ENCODE peak calls at places on chromosomes 1 and 21, in six cellular contexts. P, X, U, Q, D and O are unnamed samples.

GRCh38 chr21:42695324-42696025 is 42.1 kb downstream of the PDE9A start:
- DNase-seq in Q (no peak), X (peak), P (no peak), U (peak), D (no peak), O (no peak)

GRCh38 chr1:27097484-27097917 is 57.4 kb downstream of the SLC9A1 start:
- DNase-seq in P (no peak), D (peak), X (peak), U (peak), Q (peak), O (peak)

GRCh38 chr1:59673575-59674467 is 140.9 kb upstream of the HOOK1 start:
- DNase-seq in X (no peak), Q (no peak), D (no peak), P (no peak), U (no peak), O (no peak)

GRCh38 chr1:230977781-230978490 is 725 bp downstream of the TTC13 start:
- DNase-seq in X (peak), P (no peak), Q (no peak), D (peak), U (peak), O (peak)

GRCh38 chr1:202806845-202807366 is 1.3 kb downstream of the KDM5B start:
- DNase-seq in U (peak), D (peak), X (no peak), Q (no peak), P (no peak), O (no peak)

GRCh38 chr1:60924165-60924564 is 158.2 kb upstream of the NFIA start:
- DNase-seq in D (no peak), Q (no peak), X (no peak), U (no peak), P (no peak), O (no peak)

GRCh38 chr1:66244429-66244828 is 289.5 kb upstream of the SGIP1 start:
- DNase-seq in D (no peak), X (no peak), U (no peak), Q (no peak), P (no peak), O (no peak)

GRCh38 chr1:72322910-72323309 is 40.6 kb upstream of the NEGR1 start:
- DNase-seq in X (no peak), P (no peak), D (no peak), Q (no peak), U (no peak), O (no peak)

GRCh38 chr21:33817136-33817535 is 98.5 kb downstream of the ATP5PO start:
- DNase-seq in D (no peak), P (no peak), U (peak), X (no peak), Q (no peak), O (no peak)

GRCh38 chr1:81703736-81704463 is 96.8 kb upstream of the ADGRL2 start:
- DNase-seq in X (peak), U (no peak), D (no peak), P (no peak), Q (no peak), O (no peak)

GRCh38 chr1:40057310-40058030 is 16.9 kb downstream of the CAP1 start:
- DNase-seq in D (no peak), X (no peak), U (no peak), P (no peak), Q (no peak), O (no peak)

GRCh38 chr1:223422911-223423310 is 29.7 kb downstream of the CCDC185 start:
- DNase-seq in D (no peak), U (no peak), P (no peak), Q (no peak), X (no peak), O (peak)

GRCh38 chr1:111792249-111792648 is 36.5 kb downstream of the DDX20 start:
- DNase-seq in U (no peak), Q (no peak), P (no peak), X (no peak), D (no peak), O (no peak)

GRCh38 chr1:18119289-18119688 is 11.7 kb downstream of the IGSF21 start:
- DNase-seq in U (no peak), D (no peak), Q (no peak), P (no peak), X (no peak), O (no peak)

GRCh38 chr1:223088713-223089240 is 54.3 kb downstream of the TLR5 start:
- DNase-seq in P (no peak), U (peak), X (no peak), D (no peak), Q (no peak), O (no peak)

GRCh38 chr1:153578490-153578889 is 12.8 kb upstream of the S100A2 start:
- DNase-seq in D (no peak), X (no peak), P (no peak), U (no peak), Q (no peak), O (no peak)

GRCh38 chr1:229209816-229210215 is 61.1 kb upstream of the RAB4A start:
- DNase-seq in U (no peak), X (peak), Q (no peak), D (no peak), P (no peak), O (no peak)

GRCh38 chr1:40722622-40723021 is 31.1 kb downstream of the NFYC start:
- DNase-seq in Q (no peak), D (no peak), U (no peak), P (no peak), X (no peak), O (no peak)

GRCh38 chr1:64440423-64440822 is 29.5 kb upstream of the CACHD1 start:
- DNase-seq in D (no peak), U (no peak), P (no peak), Q (no peak), X (no peak), O (no peak)

GRCh38 chr1:46533179-46533864 is 18.1 kb downstream of the KNCN start:
- DNase-seq in Q (no peak), D (peak), U (peak), X (peak), P (no peak), O (no peak)

DNA sequence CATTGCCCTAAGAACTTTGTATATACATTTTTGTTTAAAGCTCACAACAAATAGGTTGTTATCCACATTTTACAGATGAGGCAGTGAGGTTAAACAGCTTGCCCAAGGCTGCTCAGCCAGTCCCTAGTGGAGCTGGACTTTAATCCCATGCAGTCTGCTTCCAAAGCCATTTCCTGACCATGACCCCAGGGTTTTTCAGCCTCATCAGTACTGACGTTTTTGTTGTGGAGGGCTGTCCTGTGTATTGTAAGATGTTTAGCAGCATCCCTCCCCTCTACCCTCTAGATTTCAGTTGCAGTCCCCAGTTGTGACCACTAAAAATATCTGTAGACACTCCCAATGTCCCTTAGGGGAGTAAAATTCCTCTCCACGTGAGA is 30.3 kb upstream of the C1orf105 start:
- DNase-seq in Q (no peak), U (no peak), P (no peak), X (no peak), D (no peak), O (peak)
- H3K4me3 ChIP-seq in Q (no peak), U (no peak), P (no peak), X (no peak), D (no peak), O (no peak)

GRCh38 chr1:88891318-88892145 is at the start of gene GTF2B:
- DNase-seq in X (peak), D (peak), Q (peak), U (peak), P (peak), O (peak)

GRCh38 chr1:88892146-88892877 is 945 bp upstream of the GTF2B start:
- DNase-seq in U (peak), D (peak), Q (no peak), X (peak), P (no peak), O (peak)

GRCh38 chr1:88900883-88901282 is 9.5 kb upstream of the GTF2B start:
- DNase-seq in Q (no peak), U (no peak), D (no peak), P (no peak), X (no peak), O (no peak)

DNA sequence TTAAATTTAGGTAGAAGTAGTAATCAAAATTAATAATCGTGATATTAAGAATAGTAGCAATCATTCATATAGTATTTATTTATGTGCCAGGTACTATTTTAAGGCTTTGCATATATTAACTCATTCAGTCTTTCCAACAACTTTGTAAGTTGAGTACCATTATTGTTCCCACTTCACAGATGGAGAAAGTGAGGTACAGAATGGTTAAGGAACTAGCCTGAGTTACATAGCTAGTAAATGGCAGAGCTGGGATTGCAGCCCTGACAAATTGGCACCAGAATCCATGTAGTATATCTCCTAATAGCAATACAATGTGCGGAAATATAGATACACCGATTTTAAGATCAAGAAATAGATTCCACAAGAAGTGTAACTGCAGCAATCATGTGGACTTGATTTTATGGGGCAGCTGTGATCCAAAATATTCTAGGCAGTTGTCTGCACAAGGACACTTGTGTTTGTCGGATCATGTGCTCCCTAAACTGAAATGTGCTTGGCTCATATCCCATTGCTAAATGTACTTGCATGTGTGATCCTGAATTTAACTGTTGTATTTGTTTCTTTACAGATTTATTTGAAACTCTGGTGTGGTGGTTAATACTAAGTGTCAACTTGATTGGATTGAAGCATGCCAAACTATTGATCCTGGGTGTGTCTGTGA is 5.8 kb upstream of the GTF2B start:
- DNase-seq in X (no peak), D (no peak), Q (no peak), P (no peak), U (no peak), O (no peak)
- H3K4me3 ChIP-seq in X (no peak), D (no peak), Q (no peak), P (no peak), U (no peak), O (no peak)

DNA sequence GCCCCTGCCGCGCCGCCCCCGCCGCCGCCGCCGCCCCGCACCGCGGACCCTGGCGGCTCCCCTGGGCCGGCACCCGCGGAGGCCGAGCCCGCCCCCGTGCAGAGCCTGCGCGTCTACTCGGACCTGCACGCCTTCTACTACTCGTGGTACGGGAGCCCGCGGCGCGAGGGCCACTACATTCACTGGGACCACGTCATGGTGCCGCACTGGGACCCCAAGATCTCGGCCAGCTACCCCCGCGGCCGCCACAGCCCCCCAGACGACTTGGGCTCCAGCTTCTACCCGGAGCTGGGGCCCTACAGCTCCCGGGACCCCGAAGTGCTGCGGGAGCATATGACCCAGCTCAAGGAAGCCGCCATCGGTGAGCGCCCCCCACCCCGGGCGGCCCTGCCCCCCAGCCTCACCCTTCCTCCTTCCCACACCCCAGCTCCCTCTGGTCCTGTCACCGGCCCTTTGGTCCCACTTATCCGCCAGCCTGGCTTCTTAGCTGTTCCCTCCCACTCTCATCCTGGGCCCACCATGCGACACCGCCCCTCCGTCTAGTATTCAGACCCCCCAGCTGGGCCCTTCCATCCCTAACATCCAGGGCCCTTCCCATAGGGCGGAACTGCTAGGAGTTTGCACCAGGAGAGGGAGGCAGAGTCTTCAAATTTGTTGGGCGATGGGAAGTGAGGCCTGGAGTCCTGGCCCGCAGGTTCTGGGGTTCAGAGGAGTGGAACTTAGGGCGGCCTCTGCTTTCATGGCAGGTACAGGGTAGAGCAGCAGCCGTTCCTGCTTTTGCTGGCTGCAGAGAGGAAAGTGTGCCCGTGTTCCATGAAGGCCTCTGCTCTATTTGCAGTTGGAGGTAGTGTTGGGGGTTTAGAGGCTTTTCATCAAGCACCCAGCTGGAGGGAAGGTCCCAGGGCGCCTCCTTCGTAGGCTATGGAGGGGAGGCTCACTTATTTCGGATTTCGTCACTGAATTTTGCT is 1.0 kb downstream of the MANEAL start:
- DNase-seq in D (no peak), P (no peak), X (no peak), U (peak), Q (no peak), O (no peak)
- H3K4me3 ChIP-seq in D (no peak), P (peak), X (no peak), U (peak), Q (peak), O (peak)

GRCh38 chr1:181486098-181486420 is 2.7 kb downstream of the CACNA1E start:
- DNase-seq in U (no peak), P (no peak), Q (no peak), D (no peak), X (no peak), O (no peak)
- H3K4me3 ChIP-seq in U (peak), P (peak), Q (peak), D (no peak), X (no peak), O (no peak)

GRCh38 chr1:217369271-217369981 is 261.5 kb downstream of the GPATCH2 start:
- DNase-seq in X (no peak), P (peak), D (no peak), Q (no peak), U (peak), O (no peak)

GRCh38 chr1:217369996-217370551 is 260.8 kb downstream of the GPATCH2 start:
- DNase-seq in Q (no peak), D (no peak), P (no peak), X (no peak), U (no peak), O (no peak)

GRCh38 chr1:217373761-217374701 is 256.9 kb downstream of the GPATCH2 start:
- DNase-seq in D (no peak), P (no peak), Q (no peak), X (no peak), U (no peak), O (no peak)

GRCh38 chr1:217370757-217371156 is 260.1 kb downstream of the GPATCH2 start:
- DNase-seq in Q (no peak), X (no peak), D (no peak), U (no peak), P (no peak), O (no peak)

GRCh38 chr1:217372251-217372970 is 258.5 kb downstream of the GPATCH2 start:
- DNase-seq in P (no peak), X (no peak), U (no peak), D (no peak), Q (no peak), O (no peak)
- H3K4me3 ChIP-seq in P (no peak), X (no peak), U (no peak), D (no peak), Q (no peak), O (no peak)

GRCh38 chr1:145826030-145826429 is 2.0 kb downstream of the POLR3C start:
- DNase-seq in D (no peak), U (no peak), P (no peak), Q (no peak), X (no peak), O (no peak)
- H3K4me3 ChIP-seq in D (no peak), U (no peak), P (no peak), Q (no peak), X (no peak), O (no peak)

GRCh38 chr1:7886346-7886745 is 33.5 kb upstream of the UTS2 start:
- DNase-seq in X (peak), Q (no peak), P (no peak), D (no peak), U (no peak), O (peak)
- H3K4me3 ChIP-seq in X (no peak), Q (no peak), P (no peak), D (no peak), U (no peak), O (no peak)

GRCh38 chr1:155127672-155128468 is at the start of gene EFNA1:
- DNase-seq in X (peak), Q (no peak), U (peak), P (no peak), D (no peak), O (peak)

GRCh38 chr1:155125511-155125945 is 2.1 kb upstream of the EFNA1 start:
- DNase-seq in X (no peak), Q (no peak), U (peak), D (no peak), P (no peak), O (no peak)

GRCh38 chr1:155127105-155127671 is 488 bp upstream of the EFNA1 start:
- DNase-seq in Q (no peak), P (no peak), X (peak), D (no peak), U (peak), O (peak)

GRCh38 chr1:155125946-155126493 is 1.7 kb upstream of the EFNA1 start:
- DNase-seq in U (peak), P (no peak), D (no peak), X (peak), Q (no peak), O (peak)

DNA sequence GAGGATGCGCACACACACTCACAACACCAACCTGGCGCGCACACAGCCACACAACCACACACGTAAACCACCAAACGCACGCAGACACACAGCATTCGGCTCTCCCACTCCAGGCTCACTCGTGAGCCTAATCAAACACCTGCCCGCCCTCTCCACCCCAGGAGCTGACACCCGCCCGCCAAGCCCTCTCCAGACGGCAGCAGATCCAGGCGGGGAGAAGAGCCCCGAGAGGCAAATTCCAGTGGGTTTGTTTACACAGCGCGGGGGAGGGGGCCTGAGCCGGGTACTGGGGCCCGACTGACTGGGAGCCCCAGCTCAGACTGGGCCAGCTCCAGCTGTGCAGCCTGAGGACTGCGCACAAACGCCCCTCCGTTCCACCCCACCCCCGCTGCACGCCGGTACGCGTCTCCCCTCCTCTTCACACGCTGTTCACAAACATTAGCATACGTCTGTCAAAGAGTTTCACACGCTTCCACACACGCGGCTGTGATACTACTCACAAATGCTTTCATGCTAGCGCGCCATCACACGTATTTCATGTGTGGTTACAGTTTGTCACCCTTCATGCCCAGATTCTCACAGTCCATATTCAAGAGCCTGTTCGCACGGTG is 1.1 kb upstream of the EFNA1 start:
- DNase-seq in P (no peak), D (peak), X (no peak), U (peak), Q (no peak), O (peak)
- H3K4me3 ChIP-seq in P (no peak), D (peak), X (peak), U (peak), Q (peak), O (peak)

DNA sequence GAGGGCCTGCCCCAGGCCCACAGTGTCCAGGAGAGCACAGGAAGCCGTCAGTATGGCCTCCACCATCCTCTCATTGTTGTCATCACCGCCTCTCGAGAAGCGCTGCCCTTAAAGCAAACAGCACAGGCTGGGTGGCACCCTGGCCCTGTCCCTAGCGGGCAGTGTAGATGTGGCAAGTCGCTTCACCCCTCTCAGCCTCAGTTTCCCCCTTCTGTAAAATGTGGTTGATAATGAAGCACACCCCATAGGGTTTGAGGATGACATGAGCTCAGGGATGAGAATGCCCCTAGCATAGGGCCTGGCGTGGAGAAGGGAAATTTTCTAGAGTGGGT is 13.4 kb downstream of the PLA2G2F start:
- DNase-seq in U (no peak), P (no peak), D (no peak), Q (no peak), X (no peak), O (no peak)
- H3K4me3 ChIP-seq in U (no peak), P (no peak), D (no peak), Q (no peak), X (no peak), O (no peak)